ENCODE peak calls at places on chromosomes 3 and 15, in six cellular contexts. One of them, this sample, is unnamed.

GRCh38 chr3:30156586-30157498 is 449.6 kb upstream of the TGFBR2 start:
- DNase-seq in right lobe of liver: no peak
- DNase-seq in HL-60: no peak
- DNase-seq in glutamatergic neuron: no peak
- DNase-seq in RWPE1: no peak
- DNase-seq in Peyer's patch: no peak
- DNase-seq in this sample: no peak

GRCh38 chr3:32447865-32448400 is 54.7 kb downstream of the CMTM6 start:
- DNase-seq in right lobe of liver: no peak
- DNase-seq in Peyer's patch: no peak
- DNase-seq in glutamatergic neuron: no peak
- DNase-seq in HL-60: no peak
- DNase-seq in RWPE1: no peak
- DNase-seq in this sample: no peak

GRCh38 chr15:89815769-89816168 is 1.1 kb upstream of the ANPEP start:
- DNase-seq in glutamatergic neuron: no peak
- DNase-seq in right lobe of liver: no peak
- DNase-seq in Peyer's patch: no peak
- DNase-seq in HL-60: no peak
- DNase-seq in RWPE1: no peak
- DNase-seq in this sample: no peak

GRCh38 chr15:56831467-56831866 is 87.0 kb upstream of the TCF12 start:
- DNase-seq in glutamatergic neuron: no peak
- DNase-seq in right lobe of liver: no peak
- DNase-seq in HL-60: no peak
- DNase-seq in RWPE1: no peak
- DNase-seq in Peyer's patch: no peak
- DNase-seq in this sample: no peak

GRCh38 chr3:132034097-132034485 is 723 bp downstream of the CPNE4 start:
- DNase-seq in Peyer's patch: no peak
- DNase-seq in HL-60: no peak
- DNase-seq in glutamatergic neuron: no peak
- DNase-seq in RWPE1: no peak
- DNase-seq in right lobe of liver: no peak
- DNase-seq in this sample: no peak

GRCh38 chr3:188169826-188170455 is 16.0 kb downstream of the LPP start:
- DNase-seq in RWPE1: no peak
- DNase-seq in Peyer's patch: no peak
- DNase-seq in HL-60: no peak
- DNase-seq in right lobe of liver: peak; percentile 54
- DNase-seq in glutamatergic neuron: no peak
- DNase-seq in this sample: no peak

GRCh38 chr3:62433396-62433795 is 60.0 kb upstream of the FEZF2 start:
- DNase-seq in glutamatergic neuron: no peak
- DNase-seq in Peyer's patch: no peak
- DNase-seq in HL-60: no peak
- DNase-seq in right lobe of liver: no peak
- DNase-seq in RWPE1: no peak
- DNase-seq in this sample: no peak

GRCh38 chr15:25869696-25870095 is 6.6 kb upstream of the ATP10A start:
- DNase-seq in HL-60: no peak
- DNase-seq in right lobe of liver: no peak
- DNase-seq in glutamatergic neuron: no peak
- DNase-seq in RWPE1: no peak
- DNase-seq in Peyer's patch: no peak
- DNase-seq in this sample: no peak

GRCh38 chr3:143119974-143120715 is 574 bp downstream of the CHST2 start:
- DNase-seq in HL-60: no peak
- DNase-seq in RWPE1: peak; percentile 30
- DNase-seq in Peyer's patch: peak; percentile 62
- DNase-seq in glutamatergic neuron: peak; percentile 63
- DNase-seq in right lobe of liver: peak; percentile 48
- DNase-seq in this sample: peak; percentile 24

GRCh38 chr3:184783309-184783708 is 28.7 kb upstream of the VPS8 start:
- DNase-seq in glutamatergic neuron: no peak
- DNase-seq in right lobe of liver: no peak
- DNase-seq in RWPE1: no peak
- DNase-seq in Peyer's patch: no peak
- DNase-seq in HL-60: no peak
- DNase-seq in this sample: no peak

GRCh38 chr15:77538793-77539487 is 93.8 kb downstream of the LINGO1 start:
- DNase-seq in right lobe of liver: no peak
- DNase-seq in glutamatergic neuron: no peak
- DNase-seq in Peyer's patch: no peak
- DNase-seq in HL-60: no peak
- DNase-seq in RWPE1: no peak
- DNase-seq in this sample: no peak

GRCh38 chr3:123365450-123366143 is 83.3 kb downstream of the ADCY5 start:
- DNase-seq in HL-60: no peak
- DNase-seq in right lobe of liver: no peak
- DNase-seq in Peyer's patch: no peak
- DNase-seq in RWPE1: peak; percentile 31
- DNase-seq in glutamatergic neuron: peak; percentile 46
- DNase-seq in this sample: peak; percentile 67

GRCh38 chr3:131283862-131284261 is 97.7 kb upstream of the NUDT16 start:
- DNase-seq in right lobe of liver: no peak
- DNase-seq in HL-60: no peak
- DNase-seq in Peyer's patch: no peak
- DNase-seq in glutamatergic neuron: no peak
- DNase-seq in RWPE1: no peak
- DNase-seq in this sample: peak; percentile 4

GRCh38 chr15:98560338-98560737 is 88.0 kb upstream of the IGF1R start:
- DNase-seq in RWPE1: peak; percentile 79
- DNase-seq in HL-60: no peak
- DNase-seq in right lobe of liver: no peak
- DNase-seq in glutamatergic neuron: no peak
- DNase-seq in Peyer's patch: no peak
- DNase-seq in this sample: peak; percentile 99

GRCh38 chr3:10599444-10599843 is 94.1 kb upstream of the ATP2B2 start:
- DNase-seq in right lobe of liver: peak; percentile 68
- DNase-seq in RWPE1: no peak
- DNase-seq in HL-60: no peak
- DNase-seq in glutamatergic neuron: no peak
- DNase-seq in Peyer's patch: no peak
- DNase-seq in this sample: no peak

GRCh38 chr15:77457619-77458265 is 37.1 kb downstream of the HMG20A start:
- DNase-seq in glutamatergic neuron: no peak
- DNase-seq in HL-60: no peak
- DNase-seq in Peyer's patch: no peak
- DNase-seq in right lobe of liver: no peak
- DNase-seq in RWPE1: no peak
- DNase-seq in this sample: no peak

GRCh38 chr3:46228259-46229222 is 13.7 kb upstream of the CCR3 start:
- DNase-seq in glutamatergic neuron: no peak
- DNase-seq in HL-60: peak; percentile 80
- DNase-seq in RWPE1: peak; percentile 59
- DNase-seq in Peyer's patch: peak; percentile 57
- DNase-seq in right lobe of liver: no peak
- DNase-seq in this sample: peak; percentile 82

GRCh38 chr15:39623550-39623931 is 42.7 kb downstream of the THBS1 start:
- DNase-seq in right lobe of liver: no peak
- DNase-seq in HL-60: no peak
- DNase-seq in Peyer's patch: peak; percentile 62
- DNase-seq in RWPE1: no peak
- DNase-seq in glutamatergic neuron: no peak
- DNase-seq in this sample: no peak

GRCh38 chr15:91909111-91909510 is 55.6 kb downstream of the SLCO3A1 start:
- DNase-seq in glutamatergic neuron: no peak
- DNase-seq in Peyer's patch: no peak
- DNase-seq in right lobe of liver: no peak
- DNase-seq in HL-60: no peak
- DNase-seq in RWPE1: no peak
- DNase-seq in this sample: no peak

GRCh38 chr15:79090487-79091203 is at the start of gene RASGRF1:
- DNase-seq in glutamatergic neuron: peak; percentile 62
- DNase-seq in right lobe of liver: peak; percentile 35
- DNase-seq in Peyer's patch: peak; percentile 17
- DNase-seq in HL-60: no peak
- DNase-seq in RWPE1: no peak
- DNase-seq in this sample: peak; percentile 12

GRCh38 chr3:171057075-171057474 is 30.6 kb upstream of the SLC2A2 start:
- DNase-seq in Peyer's patch: no peak
- DNase-seq in glutamatergic neuron: no peak
- DNase-seq in right lobe of liver: no peak
- DNase-seq in HL-60: no peak
- DNase-seq in RWPE1: no peak
- DNase-seq in this sample: no peak

GRCh38 chr15:72339777-72340177 is 19.8 kb upstream of the CELF6 start:
- DNase-seq in right lobe of liver: no peak
- DNase-seq in glutamatergic neuron: peak; percentile 40
- DNase-seq in Peyer's patch: no peak
- DNase-seq in HL-60: peak; percentile 55
- DNase-seq in RWPE1: peak; percentile 26
- DNase-seq in this sample: peak; percentile 75

GRCh38 chr3:41711656-41712055 is 250.2 kb downstream of the ULK4 start:
- DNase-seq in right lobe of liver: no peak
- DNase-seq in HL-60: no peak
- DNase-seq in glutamatergic neuron: no peak
- DNase-seq in Peyer's patch: no peak
- DNase-seq in RWPE1: no peak
- DNase-seq in this sample: no peak

GRCh38 chr15:73052679-73053397 is 575 bp downstream of the NEO1 start:
- DNase-seq in HL-60: no peak
- DNase-seq in Peyer's patch: peak; percentile 72
- DNase-seq in RWPE1: peak; percentile 55
- DNase-seq in right lobe of liver: peak; percentile 51
- DNase-seq in glutamatergic neuron: peak; percentile 90
- DNase-seq in this sample: peak; percentile 27

GRCh38 chr3:153595186-153595815 is 433.3 kb downstream of the RAP2B start:
- DNase-seq in Peyer's patch: no peak
- DNase-seq in HL-60: no peak
- DNase-seq in right lobe of liver: no peak
- DNase-seq in RWPE1: peak; percentile 41
- DNase-seq in glutamatergic neuron: no peak
- DNase-seq in this sample: peak; percentile 64

GRCh38 chr3:16807441-16807840 is 77.3 kb upstream of the PLCL2 start:
- DNase-seq in Peyer's patch: no peak
- DNase-seq in glutamatergic neuron: no peak
- DNase-seq in right lobe of liver: no peak
- DNase-seq in RWPE1: no peak
- DNase-seq in HL-60: no peak
- DNase-seq in this sample: no peak

GRCh38 chr3:174620138-174620537 is 239.0 kb upstream of the NAALADL2 start:
- DNase-seq in right lobe of liver: no peak
- DNase-seq in Peyer's patch: no peak
- DNase-seq in RWPE1: peak; percentile 1
- DNase-seq in glutamatergic neuron: no peak
- DNase-seq in HL-60: no peak
- DNase-seq in this sample: peak; percentile 44
- TF ChIP-seq CTCF in right lobe of liver: peak; percentile 43
- TF ChIP-seq CTCF in Peyer's patch: peak; percentile 17
- TF ChIP-seq CTCF in RWPE1: peak; percentile 10
- TF ChIP-seq CTCF in glutamatergic neuron: peak; percentile 61
- TF ChIP-seq CTCF in HL-60: peak; percentile 6
- TF ChIP-seq CTCF in this sample: peak; percentile 34

GRCh38 chr3:98705694-98706093 is 57.4 kb upstream of the ST3GAL6 start:
- DNase-seq in glutamatergic neuron: no peak
- DNase-seq in Peyer's patch: no peak
- DNase-seq in HL-60: no peak
- DNase-seq in RWPE1: no peak
- DNase-seq in right lobe of liver: no peak
- DNase-seq in this sample: no peak
- TF ChIP-seq CTCF in glutamatergic neuron: no peak
- TF ChIP-seq CTCF in Peyer's patch: no peak
- TF ChIP-seq CTCF in HL-60: peak; percentile 10
- TF ChIP-seq CTCF in RWPE1: no peak
- TF ChIP-seq CTCF in right lobe of liver: no peak
- TF ChIP-seq CTCF in this sample: no peak

DNA sequence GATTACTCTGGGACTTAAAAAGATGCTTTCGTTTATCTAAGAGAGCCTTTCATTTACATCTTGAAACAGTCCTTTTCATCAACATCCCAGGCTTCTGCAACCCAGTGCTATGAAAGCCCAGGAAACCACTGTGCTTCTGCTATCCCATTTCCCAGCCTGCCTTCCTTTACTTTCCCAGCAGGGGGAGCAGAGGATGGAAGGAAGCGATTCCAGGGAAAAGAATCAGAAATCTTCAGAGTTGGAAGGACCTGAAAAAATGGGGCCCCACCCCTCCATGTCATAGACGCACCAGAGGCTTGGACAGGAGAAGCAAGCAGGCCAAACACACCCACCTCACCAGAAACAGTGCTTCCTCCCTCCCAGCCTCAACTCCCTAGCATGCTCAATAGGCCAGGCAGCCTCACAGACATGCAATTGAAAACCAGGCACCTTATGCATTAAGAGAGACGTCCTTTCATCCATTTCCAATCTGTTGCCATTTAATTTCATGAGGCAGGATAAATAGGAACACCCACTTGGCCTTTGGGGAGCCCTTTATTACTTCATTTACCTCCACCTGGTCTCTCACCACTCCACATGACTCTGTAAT is 584.1 kb downstream of the NTRK3 start:
- DNase-seq in glutamatergic neuron: peak; percentile 69
- DNase-seq in RWPE1: peak; percentile 9
- DNase-seq in right lobe of liver: no peak
- DNase-seq in HL-60: no peak
- DNase-seq in Peyer's patch: peak; percentile 47
- DNase-seq in this sample: peak; percentile 12
- TF ChIP-seq CTCF in glutamatergic neuron: peak; percentile 79
- TF ChIP-seq CTCF in RWPE1: peak; percentile 45
- TF ChIP-seq CTCF in right lobe of liver: peak; percentile 22
- TF ChIP-seq CTCF in HL-60: no peak
- TF ChIP-seq CTCF in Peyer's patch: peak; percentile 26
- TF ChIP-seq CTCF in this sample: peak; percentile 36

GRCh38 chr3:128131897-128132646 is 8.5 kb upstream of the RUVBL1 start:
- DNase-seq in right lobe of liver: no peak
- DNase-seq in RWPE1: no peak
- DNase-seq in glutamatergic neuron: no peak
- DNase-seq in Peyer's patch: no peak
- DNase-seq in HL-60: no peak
- DNase-seq in this sample: no peak

GRCh38 chr3:128133273-128133883 is 9.8 kb upstream of the RUVBL1 start:
- DNase-seq in HL-60: no peak
- DNase-seq in RWPE1: no peak
- DNase-seq in glutamatergic neuron: peak; percentile 32
- DNase-seq in Peyer's patch: peak; percentile 52
- DNase-seq in right lobe of liver: no peak
- DNase-seq in this sample: peak; percentile 67
- TF ChIP-seq CTCF in HL-60: peak; percentile 56
- TF ChIP-seq CTCF in RWPE1: peak; percentile 30
- TF ChIP-seq CTCF in glutamatergic neuron: peak; percentile 13
- TF ChIP-seq CTCF in Peyer's patch: peak; percentile 53
- TF ChIP-seq CTCF in right lobe of liver: peak; percentile 59
- TF ChIP-seq CTCF in this sample: peak; percentile 50

GRCh38 chr15:44584162-44584749 is 47.3 kb downstream of the EIF3J start:
- DNase-seq in RWPE1: no peak
- DNase-seq in HL-60: no peak
- DNase-seq in right lobe of liver: no peak
- DNase-seq in glutamatergic neuron: peak; percentile 23
- DNase-seq in Peyer's patch: peak; percentile 77
- DNase-seq in this sample: peak; percentile 65
- TF ChIP-seq CTCF in RWPE1: peak; percentile 73
- TF ChIP-seq CTCF in HL-60: peak; percentile 63
- TF ChIP-seq CTCF in right lobe of liver: no peak
- TF ChIP-seq CTCF in glutamatergic neuron: no peak
- TF ChIP-seq CTCF in Peyer's patch: peak; percentile 54
- TF ChIP-seq CTCF in this sample: peak; percentile 72

GRCh38 chr3:128605091-128606046 is 45.2 kb downstream of the RPN1 start:
- DNase-seq in right lobe of liver: peak; percentile 68
- DNase-seq in Peyer's patch: no peak
- DNase-seq in RWPE1: no peak
- DNase-seq in glutamatergic neuron: no peak
- DNase-seq in HL-60: no peak
- DNase-seq in this sample: no peak
- TF ChIP-seq CTCF in right lobe of liver: no peak
- TF ChIP-seq CTCF in Peyer's patch: no peak
- TF ChIP-seq CTCF in RWPE1: no peak
- TF ChIP-seq CTCF in glutamatergic neuron: no peak
- TF ChIP-seq CTCF in HL-60: no peak
- TF ChIP-seq CTCF in this sample: no peak